ENCODE peak calls at places on chromosomes 1 and 21, in eight cellular contexts. One of them, this sample, is unnamed.

GRCh38 chr1:209755926-209756607 is at the start of gene TRAF3IP3:
- DNase-seq in CD4-positive, alpha-beta memory T cell: peak; percentile 89
- DNase-seq in neuronal stem cell: no peak
- DNase-seq in effector memory CD4-positive, alpha-beta T cell: peak; percentile 68
- DNase-seq in HAP-1: no peak
- DNase-seq in heart right ventricle: peak; percentile 21
- DNase-seq in breast epithelium: no peak
- DNase-seq in Karpas-422: peak; percentile 65
- DNase-seq in this sample: peak; percentile 58

GRCh38 chr1:243842978-243843490 is 7.0 kb downstream of the AKT3 start:
- DNase-seq in CD4-positive, alpha-beta memory T cell: peak; percentile 61
- DNase-seq in neuronal stem cell: no peak
- DNase-seq in effector memory CD4-positive, alpha-beta T cell: no peak
- DNase-seq in HAP-1: no peak
- DNase-seq in heart right ventricle: no peak
- DNase-seq in breast epithelium: no peak
- DNase-seq in Karpas-422: no peak
- DNase-seq in this sample: no peak

GRCh38 chr1:112990271-112990670 is 34.3 kb upstream of the SLC16A1 start:
- DNase-seq in CD4-positive, alpha-beta memory T cell: no peak
- DNase-seq in neuronal stem cell: no peak
- DNase-seq in effector memory CD4-positive, alpha-beta T cell: no peak
- DNase-seq in HAP-1: no peak
- DNase-seq in heart right ventricle: no peak
- DNase-seq in breast epithelium: no peak
- DNase-seq in Karpas-422: no peak
- DNase-seq in this sample: no peak

GRCh38 chr1:62068302-62068936 is 126.2 kb upstream of the L1TD1 start:
- DNase-seq in CD4-positive, alpha-beta memory T cell: no peak
- DNase-seq in neuronal stem cell: no peak
- DNase-seq in effector memory CD4-positive, alpha-beta T cell: no peak
- DNase-seq in HAP-1: no peak
- DNase-seq in heart right ventricle: peak; percentile 30
- DNase-seq in breast epithelium: no peak
- DNase-seq in Karpas-422: no peak
- DNase-seq in this sample: no peak

GRCh38 chr1:40782371-40782956 is 1.1 kb upstream of the KCNQ4 start:
- DNase-seq in CD4-positive, alpha-beta memory T cell: no peak
- DNase-seq in neuronal stem cell: no peak
- DNase-seq in effector memory CD4-positive, alpha-beta T cell: no peak
- DNase-seq in HAP-1: peak; percentile 34
- DNase-seq in heart right ventricle: peak; percentile 25
- DNase-seq in breast epithelium: peak; percentile 54
- DNase-seq in Karpas-422: no peak
- DNase-seq in this sample: no peak

GRCh38 chr1:107990606-107991005 is 25.6 kb upstream of the VAV3 start:
- DNase-seq in CD4-positive, alpha-beta memory T cell: no peak
- DNase-seq in neuronal stem cell: no peak
- DNase-seq in effector memory CD4-positive, alpha-beta T cell: no peak
- DNase-seq in HAP-1: no peak
- DNase-seq in heart right ventricle: no peak
- DNase-seq in breast epithelium: no peak
- DNase-seq in Karpas-422: no peak
- DNase-seq in this sample: no peak

GRCh38 chr1:147890177-147890790 is 12.3 kb upstream of the GJA8 start:
- DNase-seq in CD4-positive, alpha-beta memory T cell: peak; percentile 60
- DNase-seq in neuronal stem cell: peak; percentile 73
- DNase-seq in effector memory CD4-positive, alpha-beta T cell: peak; percentile 35
- DNase-seq in HAP-1: peak; percentile 71
- DNase-seq in heart right ventricle: peak; percentile 69
- DNase-seq in breast epithelium: no peak
- DNase-seq in Karpas-422: peak; percentile 83
- DNase-seq in this sample: peak; percentile 41

GRCh38 chr1:31695327-31695726 is 8.5 kb downstream of the COL16A1 start:
- DNase-seq in CD4-positive, alpha-beta memory T cell: no peak
- DNase-seq in neuronal stem cell: no peak
- DNase-seq in effector memory CD4-positive, alpha-beta T cell: no peak
- DNase-seq in HAP-1: no peak
- DNase-seq in heart right ventricle: no peak
- DNase-seq in breast epithelium: no peak
- DNase-seq in Karpas-422: no peak
- DNase-seq in this sample: no peak

GRCh38 chr1:54165146-54165545 is 12.3 kb upstream of the CDCP2 start:
- DNase-seq in CD4-positive, alpha-beta memory T cell: no peak
- DNase-seq in neuronal stem cell: no peak
- DNase-seq in effector memory CD4-positive, alpha-beta T cell: no peak
- DNase-seq in HAP-1: no peak
- DNase-seq in heart right ventricle: no peak
- DNase-seq in breast epithelium: no peak
- DNase-seq in Karpas-422: no peak
- DNase-seq in this sample: no peak

GRCh38 chr1:19445417-19446342 is 39.7 kb downstream of the CAPZB start:
- DNase-seq in CD4-positive, alpha-beta memory T cell: no peak
- DNase-seq in neuronal stem cell: no peak
- DNase-seq in effector memory CD4-positive, alpha-beta T cell: no peak
- DNase-seq in HAP-1: no peak
- DNase-seq in heart right ventricle: no peak
- DNase-seq in breast epithelium: no peak
- DNase-seq in Karpas-422: peak; percentile 49
- DNase-seq in this sample: no peak

GRCh38 chr1:50418600-50419109 is 4.6 kb downstream of the DMRTA2 start:
- DNase-seq in CD4-positive, alpha-beta memory T cell: no peak
- DNase-seq in neuronal stem cell: peak; percentile 40
- DNase-seq in effector memory CD4-positive, alpha-beta T cell: no peak
- DNase-seq in HAP-1: no peak
- DNase-seq in heart right ventricle: no peak
- DNase-seq in breast epithelium: no peak
- DNase-seq in Karpas-422: no peak
- DNase-seq in this sample: no peak

GRCh38 chr1:50420283-50420682 is 3.0 kb downstream of the DMRTA2 start:
- DNase-seq in CD4-positive, alpha-beta memory T cell: no peak
- DNase-seq in neuronal stem cell: no peak
- DNase-seq in effector memory CD4-positive, alpha-beta T cell: no peak
- DNase-seq in HAP-1: no peak
- DNase-seq in heart right ventricle: no peak
- DNase-seq in breast epithelium: no peak
- DNase-seq in Karpas-422: no peak
- DNase-seq in this sample: no peak

GRCh38 chr1:50420689-50421365 is 2.4 kb downstream of the DMRTA2 start:
- DNase-seq in CD4-positive, alpha-beta memory T cell: no peak
- DNase-seq in neuronal stem cell: peak; percentile 40
- DNase-seq in effector memory CD4-positive, alpha-beta T cell: no peak
- DNase-seq in HAP-1: no peak
- DNase-seq in heart right ventricle: no peak
- DNase-seq in breast epithelium: no peak
- DNase-seq in Karpas-422: no peak
- DNase-seq in this sample: no peak

GRCh38 chr1:50419192-50419906 is 3.9 kb downstream of the DMRTA2 start:
- DNase-seq in CD4-positive, alpha-beta memory T cell: no peak
- DNase-seq in neuronal stem cell: peak; percentile 46
- DNase-seq in effector memory CD4-positive, alpha-beta T cell: no peak
- DNase-seq in HAP-1: no peak
- DNase-seq in heart right ventricle: no peak
- DNase-seq in breast epithelium: no peak
- DNase-seq in Karpas-422: no peak
- DNase-seq in this sample: no peak

DNA sequence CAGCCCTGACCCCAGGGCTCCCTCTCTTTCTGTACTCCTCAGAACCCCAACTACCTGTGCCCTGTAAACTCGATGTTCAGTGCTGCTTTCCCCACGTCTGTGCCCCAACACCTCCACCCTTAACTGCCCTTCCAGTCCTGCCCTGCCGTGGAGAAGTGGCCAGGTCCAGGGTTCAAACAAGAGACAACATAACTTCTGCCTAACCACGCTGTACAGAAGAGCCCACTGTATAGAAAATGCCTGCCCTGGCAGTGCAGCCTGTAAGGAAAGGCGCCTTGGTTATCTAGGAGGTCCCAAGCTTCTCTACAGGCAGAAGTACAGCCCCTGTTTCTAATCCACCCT is 3.4 kb downstream of the DMRTA2 start:
- DNase-seq in CD4-positive, alpha-beta memory T cell: no peak
- DNase-seq in neuronal stem cell: no peak
- DNase-seq in effector memory CD4-positive, alpha-beta T cell: no peak
- DNase-seq in HAP-1: no peak
- DNase-seq in heart right ventricle: no peak
- DNase-seq in breast epithelium: no peak
- DNase-seq in Karpas-422: no peak
- DNase-seq in this sample: no peak
- H3K9me3 ChIP-seq in CD4-positive, alpha-beta memory T cell: no peaks in the 10 kb centered on the region
- H3K9me3 ChIP-seq in neuronal stem cell: peaks cover 2% of the 10 kb centered on the region
- H3K9me3 ChIP-seq in effector memory CD4-positive, alpha-beta T cell: no peaks in the 10 kb centered on the region
- H3K9me3 ChIP-seq in HAP-1: no peaks in the 10 kb centered on the region
- H3K9me3 ChIP-seq in heart right ventricle: no peaks in the 10 kb centered on the region
- H3K9me3 ChIP-seq in breast epithelium: no peaks in the 10 kb centered on the region
- H3K9me3 ChIP-seq in Karpas-422: no peaks in the 10 kb centered on the region
- H3K9me3 ChIP-seq in this sample: no peaks in the 10 kb centered on the region

DNA sequence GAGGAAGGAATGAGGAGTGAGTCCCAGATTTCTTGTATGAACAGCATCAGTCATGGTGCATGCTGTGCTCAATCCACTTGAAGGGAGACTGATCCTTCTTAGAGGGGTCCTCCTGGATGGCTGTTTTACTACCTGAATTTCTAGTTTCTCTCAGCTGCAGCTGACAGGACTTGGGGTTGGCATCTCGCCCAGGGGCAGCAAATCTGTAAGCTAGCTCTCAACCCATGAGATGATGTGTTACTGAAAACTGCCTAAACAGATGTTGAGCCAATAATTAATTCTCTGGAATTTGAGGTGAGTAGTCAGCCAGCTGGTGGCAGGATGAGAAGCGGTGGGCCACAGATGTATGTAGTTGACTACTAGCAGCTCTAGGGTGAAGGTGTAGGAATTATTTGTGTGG is 19.6 kb downstream of the BACH1 start:
- DNase-seq in CD4-positive, alpha-beta memory T cell: no peak
- DNase-seq in neuronal stem cell: no peak
- DNase-seq in effector memory CD4-positive, alpha-beta T cell: no peak
- DNase-seq in HAP-1: no peak
- DNase-seq in heart right ventricle: no peak
- DNase-seq in breast epithelium: no peak
- DNase-seq in Karpas-422: no peak
- DNase-seq in this sample: no peak
- H3K9me3 ChIP-seq in CD4-positive, alpha-beta memory T cell: no peaks in the 10 kb centered on the region
- H3K9me3 ChIP-seq in neuronal stem cell: peaks cover 2% of the 10 kb centered on the region
- H3K9me3 ChIP-seq in effector memory CD4-positive, alpha-beta T cell: no peaks in the 10 kb centered on the region
- H3K9me3 ChIP-seq in HAP-1: no peaks in the 10 kb centered on the region
- H3K9me3 ChIP-seq in heart right ventricle: no peaks in the 10 kb centered on the region
- H3K9me3 ChIP-seq in breast epithelium: no peaks in the 10 kb centered on the region
- H3K9me3 ChIP-seq in Karpas-422: no peaks in the 10 kb centered on the region
- H3K9me3 ChIP-seq in this sample: peaks cover 5% of the 10 kb centered on the region

DNA sequence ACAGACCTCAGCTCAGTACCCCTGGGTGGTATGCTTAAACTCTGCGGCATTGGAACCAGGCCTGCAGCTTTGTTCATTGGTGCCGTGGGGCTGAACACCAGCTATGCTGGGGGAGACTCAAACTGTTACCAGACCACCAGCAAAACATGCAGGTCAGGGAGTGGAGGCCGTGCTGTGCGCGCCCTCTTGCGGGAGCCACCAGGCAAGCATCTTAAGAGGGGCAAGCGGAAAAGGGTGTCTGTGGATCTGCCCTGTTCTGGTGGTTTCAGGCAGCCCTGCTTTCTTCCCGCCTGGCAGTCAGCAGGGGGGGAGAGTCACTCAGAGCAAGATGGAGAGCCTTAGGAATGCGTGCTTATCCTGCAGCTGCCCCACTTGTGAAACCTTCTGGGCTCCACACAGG is 276.9 kb upstream of the ZRANB2 start:
- DNase-seq in CD4-positive, alpha-beta memory T cell: no peak
- DNase-seq in neuronal stem cell: no peak
- DNase-seq in effector memory CD4-positive, alpha-beta T cell: no peak
- DNase-seq in HAP-1: no peak
- DNase-seq in heart right ventricle: no peak
- DNase-seq in breast epithelium: no peak
- DNase-seq in Karpas-422: no peak
- DNase-seq in this sample: no peak
- H3K9me3 ChIP-seq in CD4-positive, alpha-beta memory T cell: no peaks in the 10 kb centered on the region
- H3K9me3 ChIP-seq in neuronal stem cell: peaks cover 2% of the 10 kb centered on the region
- H3K9me3 ChIP-seq in effector memory CD4-positive, alpha-beta T cell: peaks cover 3% of the 10 kb centered on the region
- H3K9me3 ChIP-seq in HAP-1: no peaks in the 10 kb centered on the region
- H3K9me3 ChIP-seq in heart right ventricle: peaks cover 11% of the 10 kb centered on the region
- H3K9me3 ChIP-seq in breast epithelium: no peaks in the 10 kb centered on the region
- H3K9me3 ChIP-seq in Karpas-422: peaks cover 7% of the 10 kb centered on the region
- H3K9me3 ChIP-seq in this sample: no peaks in the 10 kb centered on the region

GRCh38 chr1:214764502-214764901 is 161.5 kb downstream of the CENPF start:
- DNase-seq in CD4-positive, alpha-beta memory T cell: no peak
- DNase-seq in neuronal stem cell: no peak
- DNase-seq in effector memory CD4-positive, alpha-beta T cell: no peak
- DNase-seq in HAP-1: no peak
- DNase-seq in heart right ventricle: no peak
- DNase-seq in breast epithelium: no peak
- DNase-seq in Karpas-422: peak; percentile 44
- DNase-seq in this sample: no peak
- H3K9me3 ChIP-seq in CD4-positive, alpha-beta memory T cell: no peaks in the 10 kb centered on the region
- H3K9me3 ChIP-seq in neuronal stem cell: peaks cover 1% of the 10 kb centered on the region
- H3K9me3 ChIP-seq in effector memory CD4-positive, alpha-beta T cell: peaks cover 3% of the 10 kb centered on the region
- H3K9me3 ChIP-seq in HAP-1: peaks cover 3% of the 10 kb centered on the region
- H3K9me3 ChIP-seq in heart right ventricle: peaks cover 39% of the 10 kb centered on the region
- H3K9me3 ChIP-seq in breast epithelium: peaks cover 56% of the 10 kb centered on the region
- H3K9me3 ChIP-seq in Karpas-422: peaks cover 5% of the 10 kb centered on the region
- H3K9me3 ChIP-seq in this sample: no peaks in the 10 kb centered on the region

GRCh38 chr1:182245040-182245439 is 146.6 kb downstream of the GLUL start:
- DNase-seq in CD4-positive, alpha-beta memory T cell: no peak
- DNase-seq in neuronal stem cell: no peak
- DNase-seq in effector memory CD4-positive, alpha-beta T cell: no peak
- DNase-seq in HAP-1: no peak
- DNase-seq in heart right ventricle: no peak
- DNase-seq in breast epithelium: no peak
- DNase-seq in Karpas-422: no peak
- DNase-seq in this sample: no peak
- H3K9me3 ChIP-seq in CD4-positive, alpha-beta memory T cell: no peaks in the 10 kb centered on the region
- H3K9me3 ChIP-seq in neuronal stem cell: no peaks in the 10 kb centered on the region
- H3K9me3 ChIP-seq in effector memory CD4-positive, alpha-beta T cell: no peaks in the 10 kb centered on the region
- H3K9me3 ChIP-seq in HAP-1: no peaks in the 10 kb centered on the region
- H3K9me3 ChIP-seq in heart right ventricle: no peaks in the 10 kb centered on the region
- H3K9me3 ChIP-seq in breast epithelium: no peaks in the 10 kb centered on the region
- H3K9me3 ChIP-seq in Karpas-422: no peaks in the 10 kb centered on the region
- H3K9me3 ChIP-seq in this sample: no peaks in the 10 kb centered on the region